ENCODE peak calls at places on chromosomes 3 and 15, in seven cellular contexts. U is AG08396, I is NCI-H69, X is activated gamma-delta T cell treated with Interleukin-2 at 50 U/mL for 16 hours, H is HT1080, T is omental fat pad, Y is HTR-8/SVneo. F is an unnamed sample.

GRCh38 chr3:49173116-49173791 is 1.9 kb downstream of the KLHDC8B start:
- DNase-seq in U (no peak), I (peak), X (no peak), H (peak), T (no peak), Y (peak), F (no peak)

GRCh38 chr15:67091073-67091965 is 25.9 kb downstream of the SMAD3 start:
- DNase-seq in U (peak), I (peak), X (peak), H (peak), T (peak), Y (peak), F (peak)

GRCh38 chr15:59299919-59300617 is 72.6 kb downstream of the MYO1E start:
- DNase-seq in U (peak), I (peak), X (peak), H (peak), T (peak), Y (peak), F (peak)

GRCh38 chr15:36658321-36658720 is 78.9 kb downstream of the CDIN1 start:
- DNase-seq in U (no peak), I (peak), X (no peak), H (no peak), T (no peak), Y (peak), F (no peak)

GRCh38 chr15:76239786-76240185 is 71.5 kb downstream of the ETFA start:
- DNase-seq in U (no peak), I (peak), X (no peak), H (no peak), T (no peak), Y (no peak), F (no peak)

GRCh38 chr3:185825639-185826481 is 1.0 kb upstream of the IGF2BP2 start:
- DNase-seq in U (peak), I (peak), X (peak), H (peak), T (no peak), Y (no peak), F (no peak)

GRCh38 chr3:66492672-66493071 is 8.2 kb downstream of the LRIG1 start:
- DNase-seq in U (no peak), I (peak), X (no peak), H (no peak), T (no peak), Y (no peak), F (no peak)

GRCh38 chr3:124441766-124442165 is 288.5 kb upstream of the UMPS start:
- DNase-seq in U (no peak), I (no peak), X (no peak), H (no peak), T (no peak), Y (no peak), F (no peak)

GRCh38 chr15:39511000-39511914 is 69.6 kb upstream of the THBS1 start:
- DNase-seq in U (peak), I (peak), X (no peak), H (peak), T (no peak), Y (peak), F (no peak)

F was measured in activated CD4-positive, alpha-beta T cell treated with anti-CD3 and anti-CD28 coated beads, Interleukin-2, amount 50 U/mL, for 4 hours.